ENCODE peak calls at places on chromosomes 3 and 15, in ten cellular contexts. H is heart left ventricle; U is CD8-positive, alpha-beta memory T cell; J is HTR-8/SVneo; F is uterus; N is GM03348; W is aorta; A is HT-29; O is fibroblast of lung; Q is cortex of kidney. D is an unnamed sample.

GRCh38 chr15:76936671-76937070 is 5.1 kb downstream of the RCN2 start:
- DNase-seq in H (no peak), U (no peak), J (no peak), F (no peak), N (no peak), W (no peak), A (no peak), O (peak), Q (no peak), D (no peak)

GRCh38 chr3:57570051-57570450 is 14.0 kb downstream of the PDE12 start:
- DNase-seq in H (no peak), U (no peak), J (no peak), F (no peak), N (no peak), W (no peak), A (no peak), O (no peak), Q (no peak), D (no peak)

GRCh38 chr3:126344380-126345041 is 12.7 kb downstream of the KLF15 start:
- DNase-seq in H (peak), U (no peak), J (no peak), F (peak), N (no peak), W (no peak), A (no peak), O (no peak), Q (no peak), D (no peak)

GRCh38 chr3:28726840-28727239 is 378.2 kb upstream of the AZI2 start:
- DNase-seq in H (peak), U (no peak), J (peak), F (no peak), N (peak), W (peak), A (peak), O (peak), Q (no peak), D (no peak)

GRCh38 chr3:41277790-41278465 is 78.6 kb downstream of the CTNNB1 start:
- DNase-seq in H (no peak), U (no peak), J (no peak), F (no peak), N (no peak), W (no peak), A (no peak), O (no peak), Q (no peak), D (no peak)

GRCh38 chr15:28885630-28886430 is at the start of gene APBA2:
- DNase-seq in H (no peak), U (peak), J (peak), F (no peak), N (peak), W (peak), A (no peak), O (peak), Q (no peak), D (no peak)

GRCh38 chr3:42996633-42997075 is 17.5 kb downstream of the GASK1A start:
- DNase-seq in H (no peak), U (no peak), J (no peak), F (peak), N (no peak), W (no peak), A (no peak), O (no peak), Q (no peak), D (no peak)

GRCh38 chr3:188531210-188531609 is 377.3 kb downstream of the LPP start:
- DNase-seq in H (no peak), U (no peak), J (no peak), F (no peak), N (peak), W (no peak), A (no peak), O (no peak), Q (no peak), D (no peak)

GRCh38 chr15:30954674-30955073 is 36.8 kb downstream of the MTMR10 start:
- DNase-seq in H (no peak), U (no peak), J (no peak), F (no peak), N (no peak), W (no peak), A (no peak), O (peak), Q (no peak), D (no peak)

GRCh38 chr3:182909318-182910040 is 70.9 kb downstream of the DCUN1D1 start:
- DNase-seq in H (no peak), U (no peak), J (peak), F (no peak), N (peak), W (no peak), A (peak), O (peak), Q (no peak), D (no peak)

GRCh38 chr3:171115667-171116066 is 89.1 kb upstream of the SLC2A2 start:
- DNase-seq in H (peak), U (no peak), J (no peak), F (no peak), N (peak), W (no peak), A (no peak), O (no peak), Q (no peak), D (no peak)

GRCh38 chr3:49582177-49582576 is 27.9 kb downstream of the BSN start:
- DNase-seq in H (no peak), U (no peak), J (no peak), F (no peak), N (no peak), W (no peak), A (no peak), O (no peak), Q (no peak), D (no peak)

GRCh38 chr15:27949089-27949488 is 150.0 kb downstream of the OCA2 start:
- DNase-seq in H (no peak), U (no peak), J (no peak), F (no peak), N (no peak), W (no peak), A (no peak), O (no peak), Q (no peak), D (no peak)

GRCh38 chr15:64466408-64467116 is 6.2 kb downstream of the ZNF609 start:
- DNase-seq in H (no peak), U (no peak), J (no peak), F (no peak), N (no peak), W (no peak), A (no peak), O (no peak), Q (no peak), D (no peak)

GRCh38 chr3:18401298-18401961 is 23.7 kb downstream of the SATB1 start:
- DNase-seq in H (no peak), U (no peak), J (no peak), F (no peak), N (no peak), W (no peak), A (no peak), O (no peak), Q (no peak), D (no peak)

GRCh38 chr15:52483712-52484111 is 45.0 kb downstream of the MYO5A start:
- DNase-seq in H (no peak), U (no peak), J (no peak), F (no peak), N (peak), W (no peak), A (no peak), O (peak), Q (no peak), D (no peak)

GRCh38 chr15:81722982-81723381 is 322.8 kb downstream of the MEX3B start:
- DNase-seq in H (no peak), U (no peak), J (no peak), F (no peak), N (no peak), W (no peak), A (no peak), O (no peak), Q (no peak), D (no peak)